ENCODE peak calls at places on chromosomes 6 and 20, in six cellular contexts. One of them, this sample, is unnamed.
A peak's percentile ranks its signal among the peaks of the same experiment; 100 is the strongest.

GRCh38 chr20:36341331-36342020 is 35.3 kb downstream of the DLGAP4 start:
- DNase-seq in CD4-positive, alpha-beta T cell: no peak
- DNase-seq in fibroblast of the aortic adventitia: no peak
- DNase-seq in NAMALWA: no peak
- DNase-seq in activated T-cell treated with anti-CD3 and anti-CD28 coated beads for 24 hours: no peak
- DNase-seq in NCI-H1436: no peak
- DNase-seq in this sample: no peak

GRCh38 chr20:34240698-34241615 is at the start of gene ASIP:
- DNase-seq in NCI-H1436: no peak
- DNase-seq in activated T-cell treated with anti-CD3 and anti-CD28 coated beads for 24 hours: no peak
- DNase-seq in fibroblast of the aortic adventitia: peak; percentile 44
- DNase-seq in CD4-positive, alpha-beta T cell: no peak
- DNase-seq in NAMALWA: peak; percentile 87
- DNase-seq in this sample: no peak

GRCh38 chr6:9766240-9766915 is 648.5 kb downstream of the TFAP2A start:
- DNase-seq in NCI-H1436: no peak
- DNase-seq in activated T-cell treated with anti-CD3 and anti-CD28 coated beads for 24 hours: no peak
- DNase-seq in CD4-positive, alpha-beta T cell: no peak
- DNase-seq in NAMALWA: no peak
- DNase-seq in fibroblast of the aortic adventitia: peak; percentile 63
- DNase-seq in this sample: no peak

GRCh38 chr6:151071295-151071694 is 168.5 kb upstream of the AKAP12 start:
- DNase-seq in NAMALWA: no peak
- DNase-seq in CD4-positive, alpha-beta T cell: no peak
- DNase-seq in activated T-cell treated with anti-CD3 and anti-CD28 coated beads for 24 hours: no peak
- DNase-seq in fibroblast of the aortic adventitia: peak; percentile 92
- DNase-seq in NCI-H1436: no peak
- DNase-seq in this sample: no peak

GRCh38 chr20:51574248-51575033 is 31.9 kb upstream of the NFATC2 start:
- DNase-seq in CD4-positive, alpha-beta T cell: no peak
- DNase-seq in NAMALWA: no peak
- DNase-seq in activated T-cell treated with anti-CD3 and anti-CD28 coated beads for 24 hours: no peak
- DNase-seq in NCI-H1436: no peak
- DNase-seq in fibroblast of the aortic adventitia: no peak
- DNase-seq in this sample: no peak

GRCh38 chr6:80674669-80675068 is 568.2 kb downstream of the BCKDHB start:
- DNase-seq in NCI-H1436: no peak
- DNase-seq in fibroblast of the aortic adventitia: no peak
- DNase-seq in NAMALWA: no peak
- DNase-seq in activated T-cell treated with anti-CD3 and anti-CD28 coated beads for 24 hours: no peak
- DNase-seq in CD4-positive, alpha-beta T cell: no peak
- DNase-seq in this sample: no peak

GRCh38 chr6:147138841-147139240 is 65.4 kb upstream of the STXBP5 start:
- DNase-seq in NCI-H1436: no peak
- DNase-seq in NAMALWA: no peak
- DNase-seq in CD4-positive, alpha-beta T cell: no peak
- DNase-seq in activated T-cell treated with anti-CD3 and anti-CD28 coated beads for 24 hours: no peak
- DNase-seq in fibroblast of the aortic adventitia: no peak
- DNase-seq in this sample: no peak

GRCh38 chr6:35669441-35669776 is 19.3 kb downstream of the FKBP5 start:
- DNase-seq in NAMALWA: peak; percentile 57
- DNase-seq in activated T-cell treated with anti-CD3 and anti-CD28 coated beads for 24 hours: no peak
- DNase-seq in CD4-positive, alpha-beta T cell: no peak
- DNase-seq in NCI-H1436: no peak
- DNase-seq in fibroblast of the aortic adventitia: no peak
- DNase-seq in this sample: no peak

GRCh38 chr6:137387365-137387764 is 106.8 kb downstream of the OLIG3 start:
- DNase-seq in CD4-positive, alpha-beta T cell: no peak
- DNase-seq in fibroblast of the aortic adventitia: no peak
- DNase-seq in NCI-H1436: no peak
- DNase-seq in NAMALWA: no peak
- DNase-seq in activated T-cell treated with anti-CD3 and anti-CD28 coated beads for 24 hours: no peak
- DNase-seq in this sample: no peak

This sample was measured in T follicular helper cell.